ENCODE peak calls at places on chromosomes 16 and 17, in four cellular contexts. One of them, this sample, is unnamed.

GRCh38 chr16:72247821-72248253 is 75.9 kb upstream of the PMFBP1 start:
- DNase-seq in K562: no peak
- DNase-seq in GM12878: no peak
- DNase-seq in HepG2: no peak
- DNase-seq in this sample: no peak

GRCh38 chr16:84819644-84820304 is at the start of gene CRISPLD2:
- DNase-seq in K562: peak
- DNase-seq in HepG2: peak
- DNase-seq in GM12878: no peak
- DNase-seq in this sample: peak

GRCh38 chr16:88346680-88347505 is 35.9 kb upstream of the ZNF469 start:
- DNase-seq in K562: no peak
- DNase-seq in HepG2: no peak
- DNase-seq in GM12878: no peak
- DNase-seq in this sample: no peak

GRCh38 chr17:58446086-58446485 is 28.8 kb upstream of the RNF43 start:
- DNase-seq in HepG2: no peak
- DNase-seq in GM12878: no peak
- DNase-seq in K562: no peak
- DNase-seq in this sample: no peak

GRCh38 chr16:58418601-58419000 is 26.3 kb downstream of the GINS3 start:
- DNase-seq in GM12878: no peak
- DNase-seq in K562: peak
- DNase-seq in HepG2: no peak
- DNase-seq in this sample: no peak

GRCh38 chr17:61362396-61362795 is 37.2 kb upstream of the TBX2 start:
- DNase-seq in K562: no peak
- DNase-seq in HepG2: no peak
- DNase-seq in GM12878: no peak
- DNase-seq in this sample: no peak

GRCh38 chr17:38453951-38454421 is 25.7 kb downstream of the ARHGAP23 start:
- DNase-seq in HepG2: no peak
- DNase-seq in K562: no peak
- DNase-seq in GM12878: no peak
- DNase-seq in this sample: no peak

GRCh38 chr17:65173284-65173793 is 36.2 kb downstream of the RGS9 start:
- DNase-seq in K562: peak
- DNase-seq in HepG2: no peak
- DNase-seq in GM12878: no peak
- DNase-seq in this sample: no peak

GRCh38 chr17:58531661-58532554 is 17.5 kb upstream of the MTMR4 start:
- DNase-seq in GM12878: no peak
- DNase-seq in K562: peak
- DNase-seq in HepG2: no peak
- DNase-seq in this sample: peak

GRCh38 chr16:457732-458400 is 32.4 kb downstream of the RAB11FIP3 start:
- DNase-seq in GM12878: no peak
- DNase-seq in HepG2: no peak
- DNase-seq in K562: no peak
- DNase-seq in this sample: no peak

GRCh38 chr17:49566668-49567071 is 9.0 kb upstream of the NXPH3 start:
- DNase-seq in GM12878: no peak
- DNase-seq in HepG2: no peak
- DNase-seq in K562: no peak
- DNase-seq in this sample: no peak

GRCh38 chr17:35864853-35865252 is 3.8 kb downstream of the HEATR9 start:
- DNase-seq in GM12878: no peak
- DNase-seq in HepG2: no peak
- DNase-seq in K562: peak
- DNase-seq in this sample: no peak

GRCh38 chr16:85462405-85463227 is 150.5 kb upstream of the GSE1 start:
- DNase-seq in K562: peak
- DNase-seq in HepG2: no peak
- DNase-seq in GM12878: no peak
- DNase-seq in this sample: no peak

GRCh38 chr16:66842765-66843164 is 1.4 kb upstream of the CA7 start:
- DNase-seq in K562: no peak
- DNase-seq in GM12878: no peak
- DNase-seq in HepG2: no peak
- DNase-seq in this sample: no peak

GRCh38 chr17:49928826-49929475 is 40.0 kb upstream of the DLX4 start:
- DNase-seq in K562: no peak
- DNase-seq in HepG2: peak
- DNase-seq in GM12878: no peak
- DNase-seq in this sample: no peak

GRCh38 chr17:78735832-78736525 is 46.1 kb downstream of the CYTH1 start:
- DNase-seq in HepG2: peak
- DNase-seq in K562: peak
- DNase-seq in GM12878: no peak
- DNase-seq in this sample: no peak

GRCh38 chr17:15398736-15399331 is 57.4 kb upstream of the TEKT3 start:
- DNase-seq in K562: no peak
- DNase-seq in HepG2: peak
- DNase-seq in GM12878: no peak
- DNase-seq in this sample: no peak

GRCh38 chr17:17429222-17429621 is 47.6 kb upstream of the MED9 start:
- DNase-seq in HepG2: no peak
- DNase-seq in K562: no peak
- DNase-seq in GM12878: no peak
- DNase-seq in this sample: no peak

GRCh38 chr17:73983623-73984410 is 219.7 kb upstream of the RPL38 start:
- DNase-seq in K562: no peak
- DNase-seq in GM12878: no peak
- DNase-seq in HepG2: no peak
- DNase-seq in this sample: no peak

GRCh38 chr16:2090819-2091721 is 43.3 kb downstream of the TSC2 start:
- DNase-seq in GM12878: no peak
- DNase-seq in HepG2: no peak
- DNase-seq in K562: no peak
- DNase-seq in this sample: peak

GRCh38 chr17:57228921-57229320 is 27.4 kb upstream of the MSI2 start:
- DNase-seq in K562: no peak
- DNase-seq in HepG2: no peak
- DNase-seq in GM12878: no peak
- DNase-seq in this sample: no peak

GRCh38 chr17:57699751-57700186 is 45.3 kb downstream of the CCDC182 start:
- DNase-seq in GM12878: no peak
- DNase-seq in K562: no peak
- DNase-seq in HepG2: no peak
- DNase-seq in this sample: peak

GRCh38 chr17:73798111-73798748 is 154.0 kb upstream of the SDK2 start:
- DNase-seq in HepG2: peak
- DNase-seq in GM12878: no peak
- DNase-seq in K562: peak
- DNase-seq in this sample: no peak

GRCh38 chr16:70417661-70418060 is 21.2 kb downstream of the ST3GAL2 start:
- DNase-seq in GM12878: no peak
- DNase-seq in HepG2: no peak
- DNase-seq in K562: peak
- DNase-seq in this sample: no peak

GRCh38 chr16:85377388-85378144 is 235.6 kb upstream of the GSE1 start:
- DNase-seq in GM12878: no peak
- DNase-seq in HepG2: no peak
- DNase-seq in K562: peak
- DNase-seq in this sample: no peak

GRCh38 chr17:13508916-13509315 is 92.8 kb downstream of the HS3ST3A1 start:
- DNase-seq in K562: no peak
- DNase-seq in HepG2: no peak
- DNase-seq in GM12878: no peak
- DNase-seq in this sample: no peak

GRCh38 chr16:17173134-17173729 is 297.5 kb downstream of the XYLT1 start:
- DNase-seq in GM12878: no peak
- DNase-seq in K562: no peak
- DNase-seq in HepG2: peak
- DNase-seq in this sample: no peak

GRCh38 chr17:45127583-45128300 is 4.6 kb downstream of the PLCD3 start:
- DNase-seq in HepG2: peak
- DNase-seq in GM12878: no peak
- DNase-seq in K562: no peak
- DNase-seq in this sample: no peak

GRCh38 chr17:82081966-82082365 is 16.1 kb downstream of the FASN start:
- DNase-seq in HepG2: no peak
- DNase-seq in GM12878: no peak
- DNase-seq in K562: no peak
- DNase-seq in this sample: no peak

GRCh38 chr17:77432791-77433190 is 292.0 kb downstream of the SEC14L1 start:
- DNase-seq in K562: no peak
- DNase-seq in HepG2: no peak
- DNase-seq in GM12878: no peak
- DNase-seq in this sample: no peak

GRCh38 chr17:58577696-58578095 is 63.3 kb upstream of the MTMR4 start:
- DNase-seq in K562: peak
- DNase-seq in HepG2: peak
- DNase-seq in GM12878: no peak
- DNase-seq in this sample: no peak

GRCh38 chr16:24610421-24610765 is 71.0 kb downstream of the RBBP6 start:
- DNase-seq in GM12878: no peak
- DNase-seq in HepG2: no peak
- DNase-seq in K562: no peak
- DNase-seq in this sample: no peak

GRCh38 chr16:22189473-22190168 is 16.5 kb upstream of the EEF2K start:
- DNase-seq in HepG2: no peak
- DNase-seq in K562: no peak
- DNase-seq in GM12878: no peak
- DNase-seq in this sample: no peak

GRCh38 chr16:80883159-80883642 is 78.8 kb upstream of the CDYL2 start:
- DNase-seq in HepG2: peak
- DNase-seq in K562: no peak
- DNase-seq in GM12878: no peak
- DNase-seq in this sample: no peak

GRCh38 chr16:81505011-81505660 is 60.5 kb downstream of the CMIP start:
- DNase-seq in GM12878: peak
- DNase-seq in K562: peak
- DNase-seq in HepG2: no peak
- DNase-seq in this sample: no peak

GRCh38 chr17:68679882-68680281 is 78.7 kb upstream of the FAM20A start:
- DNase-seq in GM12878: no peak
- DNase-seq in K562: no peak
- DNase-seq in HepG2: no peak
- DNase-seq in this sample: no peak

GRCh38 chr17:80259642-80260535 is 763 bp upstream of the RNF213 start:
- DNase-seq in HepG2: peak
- DNase-seq in K562: peak
- DNase-seq in GM12878: no peak
- DNase-seq in this sample: no peak

GRCh38 chr17:27873211-27873610 is 20.0 kb downstream of the LYRM9 start:
- DNase-seq in HepG2: no peak
- DNase-seq in K562: no peak
- DNase-seq in GM12878: no peak
- DNase-seq in this sample: no peak

GRCh38 chr17:27882162-27882840 is 10.9 kb downstream of the LYRM9 start:
- DNase-seq in K562: no peak
- DNase-seq in HepG2: no peak
- DNase-seq in GM12878: no peak
- DNase-seq in this sample: no peak

GRCh38 chr17:27873746-27874145 is 19.4 kb downstream of the LYRM9 start:
- DNase-seq in GM12878: no peak
- DNase-seq in HepG2: no peak
- DNase-seq in K562: no peak
- DNase-seq in this sample: no peak

GRCh38 chr17:27879987-27880608 is 13.1 kb downstream of the LYRM9 start:
- DNase-seq in HepG2: peak
- DNase-seq in GM12878: peak
- DNase-seq in K562: peak
- DNase-seq in this sample: peak

GRCh38 chr17:27878776-27879562 is 14.2 kb downstream of the LYRM9 start:
- DNase-seq in GM12878: no peak
- DNase-seq in HepG2: no peak
- DNase-seq in K562: no peak
- DNase-seq in this sample: no peak
- TF ChIP-seq KDM1A in GM12878: no peak
- TF ChIP-seq KDM1A in HepG2: no peak
- TF ChIP-seq KDM1A in K562: no peak
- TF ChIP-seq KDM1A in this sample: no peak

GRCh38 chr17:4531988-4532736 is 23.0 kb downstream of the MYBBP1A start:
- DNase-seq in K562: no peak
- DNase-seq in GM12878: no peak
- DNase-seq in HepG2: no peak
- DNase-seq in this sample: no peak

GRCh38 chr17:4534515-4534914 is 20.7 kb downstream of the MYBBP1A start:
- DNase-seq in HepG2: no peak
- DNase-seq in K562: no peak
- DNase-seq in GM12878: no peak
- DNase-seq in this sample: no peak

GRCh38 chr17:4534928-4535666 is 20.1 kb downstream of the MYBBP1A start:
- DNase-seq in K562: no peak
- DNase-seq in HepG2: no peak
- DNase-seq in GM12878: no peak
- DNase-seq in this sample: no peak

GRCh38 chr17:4532860-4533521 is 22.2 kb downstream of the MYBBP1A start:
- DNase-seq in GM12878: no peak
- DNase-seq in HepG2: no peak
- DNase-seq in K562: no peak
- DNase-seq in this sample: no peak

GRCh38 chr17:4533522-4534502 is 21.4 kb downstream of the MYBBP1A start:
- DNase-seq in K562: no peak
- DNase-seq in GM12878: no peak
- DNase-seq in HepG2: peak
- DNase-seq in this sample: no peak
- TF ChIP-seq SRF in K562: no peak
- TF ChIP-seq SRF in GM12878: no peak
- TF ChIP-seq SRF in HepG2: no peak
- TF ChIP-seq SRF in this sample: no peak

GRCh38 chr16:86672215-86672863 is 94.0 kb downstream of the FOXL1 start:
- DNase-seq in HepG2: no peak
- DNase-seq in GM12878: no peak
- DNase-seq in K562: no peak
- DNase-seq in this sample: no peak

GRCh38 chr16:86673090-86673955 is 95.0 kb downstream of the FOXL1 start:
- DNase-seq in GM12878: no peak
- DNase-seq in K562: no peak
- DNase-seq in HepG2: no peak
- DNase-seq in this sample: no peak

GRCh38 chr16:86669937-86670772 is 91.8 kb downstream of the FOXL1 start:
- DNase-seq in HepG2: no peak
- DNase-seq in GM12878: no peak
- DNase-seq in K562: no peak
- DNase-seq in this sample: no peak

GRCh38 chr16:86670835-86671234 is 92.5 kb downstream of the FOXL1 start:
- DNase-seq in K562: no peak
- DNase-seq in GM12878: no peak
- DNase-seq in HepG2: no peak
- DNase-seq in this sample: no peak

GRCh38 chr16:86671486-86672214 is 93.3 kb downstream of the FOXL1 start:
- DNase-seq in K562: no peak
- DNase-seq in HepG2: no peak
- DNase-seq in GM12878: no peak
- DNase-seq in this sample: no peak
- TF ChIP-seq KDM1A in K562: no peak
- TF ChIP-seq KDM1A in HepG2: no peak
- TF ChIP-seq KDM1A in GM12878: no peak
- TF ChIP-seq KDM1A in this sample: no peak

GRCh38 chr16:30663820-30664528 is 5.7 kb downstream of the FBRS start:
- DNase-seq in K562: no peak
- DNase-seq in HepG2: no peak
- DNase-seq in GM12878: no peak
- DNase-seq in this sample: no peak
- TF ChIP-seq SRF in K562: no peak
- TF ChIP-seq SRF in HepG2: no peak
- TF ChIP-seq SRF in GM12878: no peak
- TF ChIP-seq SRF in this sample: no peak